ENCODE peak calls at places on chromosomes 7 and 10, in ten cellular contexts. W is iris pigment epithelial cell; T is naive thymus-derived CD8-positive, alpha-beta T cell; N is AG08395; L is OCI-M1; G is endothelial cell; Q is upper lobe of right lung; K is islet precursor cell; H is RPMI8226; D is GM23338. X is an unnamed sample.

GRCh38 chr7:16989883-16990413 is 108.2 kb upstream of the AGR3 start:
- DNase-seq in N (peak; percentile 62), K (peak; percentile 55), Q (peak; percentile 70), G (no peak), T (no peak), L (peak; percentile 27), H (no peak), W (peak; percentile 91), D (no peak), X (no peak)

GRCh38 chr7:158240801-158241200 is 346.8 kb downstream of the PTPRN2 start:
- DNase-seq in K (no peak), L (no peak), Q (no peak), N (no peak), T (no peak), D (no peak), W (no peak), H (no peak), G (no peak), X (no peak)

GRCh38 chr7:133230591-133231194 is 22.2 kb upstream of the EXOC4 start:
- DNase-seq in D (peak; percentile 78), K (peak; percentile 57), W (peak; percentile 56), N (peak; percentile 57), G (peak; percentile 63), L (peak; percentile 68), H (peak; percentile 67), Q (no peak), T (peak; percentile 7), X (peak; percentile 16)

GRCh38 chr7:2633538-2634264 is 1.9 kb downstream of the TTYH3 start:
- DNase-seq in W (peak; percentile 91), N (peak; percentile 86), Q (peak; percentile 78), T (no peak), D (no peak), H (no peak), L (peak; percentile 6), G (no peak), K (peak; percentile 95), X (no peak)

GRCh38 chr7:91046322-91047088 is 217.7 kb upstream of the FZD1 start:
- DNase-seq in K (no peak), D (no peak), T (no peak), L (peak; percentile 0), G (no peak), H (no peak), Q (no peak), N (peak; percentile 9), W (peak; percentile 7), X (no peak)

GRCh38 chr7:127589901-127590300 is 1.7 kb downstream of the ARF5 start:
- DNase-seq in L (no peak), K (no peak), D (no peak), G (no peak), W (no peak), N (peak; percentile 45), H (no peak), Q (no peak), T (no peak), X (no peak)

GRCh38 chr10:14439451-14440259 is 108.9 kb upstream of the FRMD4A start:
- DNase-seq in K (no peak), G (no peak), N (no peak), Q (no peak), L (no peak), T (no peak), H (no peak), W (no peak), D (no peak), X (no peak)

GRCh38 chr10:9814285-9814866 is 1203.3 kb upstream of the CELF2 start:
- DNase-seq in L (no peak), Q (no peak), T (no peak), W (peak; percentile 37), D (no peak), K (no peak), G (no peak), H (no peak), N (peak; percentile 6), X (no peak)

GRCh38 chr7:158705234-158705890 is 758 bp upstream of the NCAPG2 start:
- DNase-seq in L (peak; percentile 24), T (no peak), G (no peak), N (no peak), D (peak; percentile 44), H (no peak), K (no peak), Q (no peak), W (no peak), X (no peak)

GRCh38 chr7:28016297-28016696 is 164.3 kb downstream of the JAZF1 start:
- DNase-seq in G (no peak), Q (no peak), K (no peak), W (no peak), T (no peak), H (no peak), N (no peak), L (no peak), D (no peak), X (no peak)

GRCh38 chr7:26348234-26348851 is 56.7 kb downstream of the SNX10 start:
- DNase-seq in H (no peak), T (no peak), N (no peak), D (no peak), L (no peak), K (no peak), W (no peak), Q (no peak), G (no peak), X (no peak)

GRCh38 chr7:151699920-151700319 is 177.0 kb downstream of the PRKAG2 start:
- DNase-seq in D (no peak), Q (no peak), T (no peak), H (no peak), G (no peak), K (no peak), N (no peak), L (no peak), W (peak; percentile 94), X (no peak)